ENCODE peak calls at places on chromosome 17, in nine cellular contexts. L is AG04450; V is right lobe of liver; D is tibial artery; U is heart right ventricle; G is body of pancreas; Z is CD8-positive, alpha-beta memory T cell; N is cardiac muscle cell; W is sigmoid colon. S is an unnamed sample.

GRCh38 chr17:31391496-31391949 is at the start of gene RAB11FIP4:
- DNase-seq in L (no peak), V (no peak), D (no peak), U (no peak), G (no peak), Z (no peak), N (peak; percentile 52), W (no peak), S (no peak)

GRCh38 chr17:35082073-35082657 is 18.7 kb upstream of the RFFL start:
- DNase-seq in L (peak; percentile 52), V (no peak), D (no peak), U (no peak), G (peak; percentile 7), Z (no peak), N (peak; percentile 74), W (no peak), S (peak; percentile 72)

GRCh38 chr17:32157225-32157624 is 14.9 kb downstream of the RHOT1 start:
- DNase-seq in L (no peak), V (no peak), D (no peak), U (no peak), G (no peak), Z (no peak), N (peak; percentile 34), W (no peak), S (no peak)

GRCh38 chr17:334974-335481 is 17.6 kb downstream of the RPH3AL start:
- DNase-seq in L (no peak), V (peak; percentile 48), D (peak; percentile 16), U (no peak), G (no peak), Z (no peak), N (no peak), W (peak; percentile 62), S (no peak)

GRCh38 chr17:45584092-45585036 is 93.8 kb upstream of the PLEKHM1 start:
- DNase-seq in L (no peak), V (peak; percentile 84), D (peak; percentile 38), U (peak; percentile 47), G (peak; percentile 65), Z (peak; percentile 64), N (peak; percentile 57), W (peak; percentile 77), S (peak; percentile 80)

GRCh38 chr17:81901167-81902022 is 643 bp upstream of the NPB start:
- DNase-seq in L (no peak), V (no peak), D (no peak), U (no peak), G (no peak), Z (no peak), N (no peak), W (no peak), S (no peak)

GRCh38 chr17:30819941-30820705 is 4.4 kb downstream of the CRLF3 start:
- DNase-seq in L (no peak), V (no peak), D (no peak), U (no peak), G (no peak), Z (no peak), N (peak; percentile 65), W (no peak), S (no peak)

GRCh38 chr17:21275579-21276339 is 8.8 kb upstream of the MAP2K3 start:
- DNase-seq in L (no peak), V (peak; percentile 97), D (peak; percentile 91), U (peak; percentile 97), G (peak; percentile 92), Z (peak; percentile 94), N (peak; percentile 85), W (peak; percentile 95), S (peak; percentile 91)

GRCh38 chr17:80884811-80885210 is 106.8 kb upstream of the CHMP6 start:
- DNase-seq in L (no peak), V (peak; percentile 41), D (no peak), U (no peak), G (no peak), Z (no peak), N (no peak), W (peak; percentile 50), S (no peak)

GRCh38 chr17:66548659-66549311 is 246.4 kb downstream of the PRKCA start:
- DNase-seq in L (no peak), V (no peak), D (no peak), U (no peak), G (no peak), Z (no peak), N (peak; percentile 50), W (no peak), S (no peak)

GRCh38 chr17:72614871-72615626 is 477.4 kb downstream of the SLC39A11 start:
- DNase-seq in L (no peak), V (no peak), D (no peak), U (no peak), G (peak; percentile 79), Z (no peak), N (peak; percentile 60), W (no peak), S (no peak)

GRCh38 chr17:72982680-72983079 is 109.8 kb downstream of the SLC39A11 start:
- DNase-seq in L (no peak), V (no peak), D (no peak), U (no peak), G (no peak), Z (no peak), N (no peak), W (no peak), S (no peak)

GRCh38 chr17:81898029-81898866 is 3.8 kb upstream of the NPB start:
- DNase-seq in L (no peak), V (no peak), D (no peak), U (no peak), G (no peak), Z (no peak), N (peak; percentile 43), W (no peak), S (no peak)

GRCh38 chr17:68533887-68534700 is 21.9 kb downstream of the PRKAR1A start:
- DNase-seq in L (no peak), V (no peak), D (no peak), U (no peak), G (no peak), Z (no peak), N (peak; percentile 47), W (no peak), S (no peak)

GRCh38 chr17:43456661-43457361 is 27.0 kb upstream of the DHX8 start:
- DNase-seq in L (no peak), V (peak; percentile 83), D (peak; percentile 54), U (no peak), G (peak; percentile 48), Z (no peak), N (peak; percentile 44), W (peak; percentile 75), S (no peak)

GRCh38 chr17:83028851-83029250 is 50.6 kb upstream of the METRNL start:
- DNase-seq in L (no peak), V (no peak), D (no peak), U (no peak), G (no peak), Z (no peak), N (no peak), W (peak; percentile 44), S (no peak)

GRCh38 chr17:604719-605118 is 109.9 kb downstream of the VPS53 start:
- DNase-seq in L (no peak), V (no peak), D (no peak), U (no peak), G (no peak), Z (no peak), N (no peak), W (no peak), S (no peak)

GRCh38 chr17:5286846-5287245 is 4.8 kb downstream of the RABEP1 start:
- DNase-seq in L (no peak), V (no peak), D (no peak), U (no peak), G (no peak), Z (no peak), N (no peak), W (no peak), S (no peak)
- H3K27ac ChIP-seq in L (no peak overlapping the region), V (no peak overlapping the region), D (no peak overlapping the region), U (no peak overlapping the region), G (no peak overlapping the region), Z (no peak overlapping the region), N (no peak overlapping the region), W (no peak overlapping the region), S (no peak overlapping the region)

GRCh38 chr17:42286411-42287295 is 1.6 kb upstream of the STAT5A start:
- DNase-seq in L (no peak), V (no peak), D (peak; percentile 69), U (peak; percentile 34), G (no peak), Z (no peak), N (no peak), W (peak; percentile 78), S (no peak)
- H3K4me3 ChIP-seq in L (no peak overlapping the region), V (no peak overlapping the region), D (peak overlapping the region; percentile 69), U (peak overlapping the region; percentile 66), G (no peak overlapping the region), Z (peak overlapping the region; percentile 65), N (no peak overlapping the region), W (peak overlapping the region; percentile 61), S (peak overlapping the region; percentile 81)

GRCh38 chr17:4540224-4541040 is 14.8 kb downstream of the MYBBP1A start:
- DNase-seq in L (no peak), V (peak; percentile 57), D (no peak), U (peak; percentile 60), G (no peak), Z (no peak), N (no peak), W (peak; percentile 66), S (no peak)

GRCh38 chr17:4541041-4541327 is 14.2 kb downstream of the MYBBP1A start:
- DNase-seq in L (no peak), V (no peak), D (no peak), U (no peak), G (no peak), Z (no peak), N (no peak), W (no peak), S (no peak)

GRCh38 chr17:4542726-4543191 is 12.4 kb downstream of the MYBBP1A start:
- DNase-seq in L (no peak), V (no peak), D (no peak), U (no peak), G (no peak), Z (no peak), N (no peak), W (peak; percentile 52), S (no peak)

GRCh38 chr17:4542003-4542725 is 13.0 kb downstream of the MYBBP1A start:
- DNase-seq in L (no peak), V (no peak), D (no peak), U (no peak), G (no peak), Z (no peak), N (no peak), W (peak; percentile 54), S (no peak)

GRCh38 chr17:4541328-4542002 is 13.7 kb downstream of the MYBBP1A start:
- DNase-seq in L (no peak), V (peak; percentile 36), D (no peak), U (peak; percentile 27), G (no peak), Z (no peak), N (no peak), W (peak; percentile 63), S (no peak)
- H3K27ac ChIP-seq in L (no peak overlapping the region), V (no peak overlapping the region), D (no peak overlapping the region), U (peak overlapping the region; percentile 12), G (no peak overlapping the region), Z (no peak overlapping the region), N (no peak overlapping the region), W (peak overlapping the region; percentile 10), S (no peak overlapping the region)

DNA sequence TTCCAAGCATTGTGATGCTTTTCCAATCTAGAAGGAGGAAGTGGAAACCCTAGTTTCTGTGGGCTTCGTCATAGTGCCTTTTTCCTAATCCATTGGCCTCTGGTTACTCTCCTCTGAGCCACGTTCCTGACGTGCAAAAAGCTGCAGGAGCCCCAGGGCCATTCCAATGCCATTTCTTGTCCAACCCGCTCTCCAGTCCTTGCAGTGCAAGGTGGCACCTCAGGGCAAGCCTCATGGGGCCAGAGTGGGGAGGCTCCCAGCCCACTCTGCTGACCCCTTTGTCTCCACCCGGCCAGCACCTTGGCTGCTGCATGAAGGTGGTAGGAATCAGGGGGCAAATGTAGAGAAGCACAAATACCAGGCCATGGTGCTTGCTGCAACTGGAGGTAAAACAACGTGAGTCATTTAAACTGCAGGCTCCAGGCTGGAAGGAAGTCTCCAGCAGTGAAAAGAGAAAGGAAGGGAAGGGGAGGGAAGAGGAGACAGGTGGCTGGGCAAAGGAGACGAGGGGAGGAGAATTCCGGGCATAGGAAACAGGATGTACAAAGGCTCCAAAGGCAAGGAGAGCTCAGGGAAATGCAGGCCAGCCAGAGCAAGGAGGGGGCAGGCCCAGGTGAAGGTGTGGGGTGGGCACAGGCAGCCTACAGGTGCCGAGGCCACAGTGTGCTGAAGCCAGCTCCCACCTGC is 168.2 kb upstream of the TNRC6C start:
- DNase-seq in L (no peak), V (no peak), D (no peak), U (no peak), G (no peak), Z (no peak), N (no peak), W (no peak), S (no peak)
- H3K4me3 ChIP-seq in L (no peak overlapping the region), V (no peak overlapping the region), D (no peak overlapping the region), U (no peak overlapping the region), G (no peak overlapping the region), Z (no peak overlapping the region), N (no peak overlapping the region), W (no peak overlapping the region), S (no peak overlapping the region)

S was measured in CD4-positive, CD25-positive, alpha-beta regulatory T cell.